ENCODE peak calls at places on chromosomes 13 and 19, in nine cellular contexts. One of them, this sample, is unnamed.

GRCh38 chr19:50486823-50487515 is 10.3 kb upstream of the GARIN5A start:
- DNase-seq in CD4-positive, alpha-beta memory T cell: no peak
- DNase-seq in NCI-H187 treated with DMSO at 0.1 percent for 48 hours: no peak
- DNase-seq in neural progenitor cell: peak; percentile 68
- DNase-seq in germinal center: no peak
- DNase-seq in cardiac muscle cell: peak; percentile 44
- DNase-seq in heart right ventricle: no peak
- DNase-seq in effector CD4-positive, alpha-beta T cell: peak; percentile 34
- DNase-seq in RPMI8226: peak; percentile 54
- DNase-seq in this sample: no peak

GRCh38 chr13:95156208-95156607 is 145.0 kb downstream of the ABCC4 start:
- DNase-seq in cardiac muscle cell: peak; percentile 63
- DNase-seq in effector CD4-positive, alpha-beta T cell: no peak
- DNase-seq in CD4-positive, alpha-beta memory T cell: no peak
- DNase-seq in germinal center: no peak
- DNase-seq in NCI-H187 treated with DMSO at 0.1 percent for 48 hours: no peak
- DNase-seq in heart right ventricle: no peak
- DNase-seq in neural progenitor cell: no peak
- DNase-seq in RPMI8226: no peak
- DNase-seq in this sample: no peak

GRCh38 chr13:32067149-32067961 is 35.8 kb downstream of the FRY start:
- DNase-seq in neural progenitor cell: no peak
- DNase-seq in heart right ventricle: no peak
- DNase-seq in CD4-positive, alpha-beta memory T cell: no peak
- DNase-seq in cardiac muscle cell: no peak
- DNase-seq in germinal center: no peak
- DNase-seq in effector CD4-positive, alpha-beta T cell: no peak
- DNase-seq in RPMI8226: no peak
- DNase-seq in NCI-H187 treated with DMSO at 0.1 percent for 48 hours: no peak
- DNase-seq in this sample: no peak

GRCh38 chr13:21478881-21479808 is 20.0 kb upstream of the ZDHHC20 start:
- DNase-seq in neural progenitor cell: peak; percentile 80
- DNase-seq in RPMI8226: peak; percentile 72
- DNase-seq in NCI-H187 treated with DMSO at 0.1 percent for 48 hours: peak; percentile 22
- DNase-seq in germinal center: peak; percentile 28
- DNase-seq in CD4-positive, alpha-beta memory T cell: peak; percentile 61
- DNase-seq in heart right ventricle: no peak
- DNase-seq in cardiac muscle cell: peak; percentile 86
- DNase-seq in effector CD4-positive, alpha-beta T cell: peak; percentile 54
- DNase-seq in this sample: no peak

GRCh38 chr19:14528419-14529253 is 758 bp upstream of the TECR start:
- DNase-seq in neural progenitor cell: no peak
- DNase-seq in NCI-H187 treated with DMSO at 0.1 percent for 48 hours: no peak
- DNase-seq in RPMI8226: peak; percentile 31
- DNase-seq in heart right ventricle: peak; percentile 15
- DNase-seq in effector CD4-positive, alpha-beta T cell: no peak
- DNase-seq in germinal center: no peak
- DNase-seq in cardiac muscle cell: no peak
- DNase-seq in CD4-positive, alpha-beta memory T cell: no peak
- DNase-seq in this sample: no peak

GRCh38 chr19:46002678-46003275 is 7.5 kb downstream of the CCDC61 start:
- DNase-seq in RPMI8226: no peak
- DNase-seq in NCI-H187 treated with DMSO at 0.1 percent for 48 hours: no peak
- DNase-seq in cardiac muscle cell: no peak
- DNase-seq in CD4-positive, alpha-beta memory T cell: no peak
- DNase-seq in neural progenitor cell: no peak
- DNase-seq in germinal center: no peak
- DNase-seq in effector CD4-positive, alpha-beta T cell: no peak
- DNase-seq in heart right ventricle: no peak
- DNase-seq in this sample: no peak

GRCh38 chr13:23289917-23290357 is 109.2 kb downstream of the SGCG start:
- DNase-seq in cardiac muscle cell: peak; percentile 62
- DNase-seq in heart right ventricle: no peak
- DNase-seq in RPMI8226: peak; percentile 3
- DNase-seq in CD4-positive, alpha-beta memory T cell: no peak
- DNase-seq in germinal center: no peak
- DNase-seq in neural progenitor cell: no peak
- DNase-seq in effector CD4-positive, alpha-beta T cell: no peak
- DNase-seq in NCI-H187 treated with DMSO at 0.1 percent for 48 hours: no peak
- DNase-seq in this sample: no peak

GRCh38 chr19:507286-508203 is at the start of gene TPGS1:
- DNase-seq in CD4-positive, alpha-beta memory T cell: peak; percentile 73
- DNase-seq in cardiac muscle cell: peak; percentile 100
- DNase-seq in effector CD4-positive, alpha-beta T cell: peak; percentile 67
- DNase-seq in heart right ventricle: peak; percentile 89
- DNase-seq in germinal center: peak; percentile 80
- DNase-seq in NCI-H187 treated with DMSO at 0.1 percent for 48 hours: no peak
- DNase-seq in RPMI8226: peak; percentile 86
- DNase-seq in neural progenitor cell: peak; percentile 97
- DNase-seq in this sample: peak; percentile 88

GRCh38 chr19:13629687-13630357 is 123.5 kb upstream of the CACNA1A start:
- DNase-seq in heart right ventricle: no peak
- DNase-seq in CD4-positive, alpha-beta memory T cell: no peak
- DNase-seq in germinal center: no peak
- DNase-seq in NCI-H187 treated with DMSO at 0.1 percent for 48 hours: no peak
- DNase-seq in effector CD4-positive, alpha-beta T cell: no peak
- DNase-seq in cardiac muscle cell: peak; percentile 7
- DNase-seq in RPMI8226: no peak
- DNase-seq in neural progenitor cell: no peak
- DNase-seq in this sample: no peak

GRCh38 chr19:37654118-37654517 is 1.1 kb downstream of the ZFP30 start:
- DNase-seq in cardiac muscle cell: peak; percentile 21
- DNase-seq in heart right ventricle: no peak
- DNase-seq in NCI-H187 treated with DMSO at 0.1 percent for 48 hours: peak; percentile 36
- DNase-seq in germinal center: peak; percentile 3
- DNase-seq in RPMI8226: no peak
- DNase-seq in CD4-positive, alpha-beta memory T cell: no peak
- DNase-seq in neural progenitor cell: no peak
- DNase-seq in effector CD4-positive, alpha-beta T cell: no peak
- DNase-seq in this sample: no peak

GRCh38 chr13:91347996-91348905 is 764 bp downstream of the MIR17HG start:
- DNase-seq in effector CD4-positive, alpha-beta T cell: peak; percentile 54
- DNase-seq in RPMI8226: peak; percentile 38
- DNase-seq in germinal center: peak; percentile 80
- DNase-seq in neural progenitor cell: peak; percentile 63
- DNase-seq in CD4-positive, alpha-beta memory T cell: peak; percentile 68
- DNase-seq in heart right ventricle: peak; percentile 50
- DNase-seq in cardiac muscle cell: peak; percentile 34
- DNase-seq in NCI-H187 treated with DMSO at 0.1 percent for 48 hours: no peak
- DNase-seq in this sample: no peak

This sample was measured in GM06990.